ENCODE peak calls at places on chromosomes 1 and 21, in four cellular contexts. K is HL-60, A is K562, T is GM12891. N is an unnamed sample.

GRCh38 chr1:35062518-35063196 is 16.5 kb upstream of the ZMYM1 start:
- DNase-seq in K (peak; percentile 57), A (peak; percentile 35), T (no peak), N (peak; percentile 24)

GRCh38 chr1:248824701-248825100 is 1.0 kb downstream of the SH3BP5L start:
- DNase-seq in K (no peak), A (no peak), T (no peak), N (no peak)

GRCh38 chr21:37535130-37535529 is 168.6 kb downstream of the DYRK1A start:
- DNase-seq in K (no peak), A (no peak), T (no peak), N (no peak)

GRCh38 chr1:34858901-34859441 is 578 bp downstream of the SMIM12 start:
- DNase-seq in K (no peak), A (peak; percentile 34), T (peak; percentile 32), N (no peak)

GRCh38 chr1:162672678-162673259 is 40.5 kb downstream of the DDR2 start:
- DNase-seq in K (no peak), A (no peak), T (no peak), N (no peak)

GRCh38 chr1:208030320-208031091 is 119.6 kb upstream of the CD34 start:
- DNase-seq in K (no peak), A (no peak), T (no peak), N (no peak)

GRCh38 chr21:45598666-45599065 is 44.9 kb upstream of the PCBP3 start:
- DNase-seq in K (no peak), A (no peak), T (no peak), N (no peak)

GRCh38 chr1:59355361-59355760 is 58.5 kb downstream of the FGGY start:
- DNase-seq in K (no peak), A (no peak), T (no peak), N (no peak)

GRCh38 chr1:108041360-108042143 is 76.6 kb upstream of the VAV3 start:
- DNase-seq in K (no peak), A (no peak), T (no peak), N (no peak)

GRCh38 chr1:183764981-183765380 is 39.9 kb upstream of the RGL1 start:
- DNase-seq in K (no peak), A (no peak), T (no peak), N (no peak)

GRCh38 chr1:204449631-204450280 is 38.1 kb upstream of the PPP1R15B start:
- DNase-seq in K (no peak), A (no peak), T (no peak), N (no peak)

GRCh38 chr1:17316704-17317103 is 8.7 kb downstream of the PADI4 start:
- DNase-seq in K (no peak), A (no peak), T (no peak), N (no peak)

GRCh38 chr1:10320336-10320735 is 78.5 kb upstream of the PGD start:
- DNase-seq in K (no peak), A (no peak), T (no peak), N (no peak)

GRCh38 chr1:71930526-71930925 is 351.8 kb downstream of the NEGR1 start:
- DNase-seq in K (no peak), A (no peak), T (no peak), N (no peak)

GRCh38 chr1:111723091-111723806 is 15.9 kb downstream of the INKA2 start:
- DNase-seq in K (no peak), A (no peak), T (no peak), N (no peak)

DNA sequence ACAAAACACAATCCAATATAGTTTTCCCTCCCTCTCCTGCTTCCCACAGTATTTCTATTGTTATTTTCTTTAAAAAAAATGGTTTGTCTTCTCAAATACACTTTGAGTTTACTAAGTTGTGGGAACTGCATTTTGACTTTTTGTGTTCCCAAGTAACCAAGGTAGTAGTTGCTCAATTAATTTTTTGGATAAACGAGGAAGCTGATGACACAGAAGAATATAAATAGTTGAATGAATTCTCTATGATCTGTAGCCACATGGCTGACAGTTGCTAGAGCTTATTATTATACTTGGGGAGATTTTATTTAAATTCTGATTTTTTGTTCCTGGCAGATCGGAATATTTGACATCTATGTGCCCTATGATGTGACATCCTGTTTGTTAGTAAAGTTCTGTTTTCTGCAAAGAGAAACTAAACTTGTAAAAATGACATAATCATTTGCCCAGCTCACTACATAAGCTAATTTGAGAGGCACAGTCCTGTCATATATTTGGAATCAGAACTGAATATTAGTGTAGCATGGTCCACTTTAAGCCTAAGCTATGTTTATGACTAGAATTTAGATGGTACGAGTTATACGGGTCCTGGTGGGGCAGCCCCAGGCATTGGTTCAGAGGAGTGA is 9.7 kb upstream of the LYST start:
- DNase-seq in K (no peak), A (no peak), T (no peak), N (no peak)
- TF ChIP-seq SPI1 in K (no peak), A (no peak), T (no peak), N (no peak)

GRCh38 chr1:239858058-239858457 is 233.6 kb upstream of the FMN2 start:
- DNase-seq in K (peak; percentile 39), A (no peak), T (no peak), N (no peak)
- TF ChIP-seq SPI1 in K (no peak), A (no peak), T (no peak), N (no peak)

GRCh38 chr21:42238185-42238934 is 19.4 kb downstream of the ABCG1 start:
- DNase-seq in K (no peak), A (no peak), T (no peak), N (peak; percentile 57)
- TF ChIP-seq SPI1 in K (no peak), A (no peak), T (no peak), N (peak; percentile 14)

DNA sequence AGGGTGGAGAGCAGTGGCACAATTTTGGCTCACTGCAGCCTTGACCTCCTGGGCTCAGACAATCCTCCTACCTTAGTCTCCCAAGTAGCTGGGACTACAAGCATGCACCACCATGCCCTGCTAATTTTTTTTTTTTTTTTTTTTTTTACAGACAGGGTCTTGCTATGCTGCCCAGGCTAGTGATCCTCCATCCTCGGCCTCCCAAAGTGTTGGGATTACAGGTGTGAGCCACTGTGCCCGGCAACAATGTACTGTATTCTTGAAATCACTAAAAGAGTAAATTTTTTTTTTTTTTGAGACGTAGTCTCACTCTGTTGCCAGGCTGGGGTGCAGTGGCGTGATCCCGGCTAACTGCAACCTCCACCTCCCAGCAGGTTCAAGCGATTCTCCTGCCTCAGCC is 117.5 kb downstream of the SMYD2 start:
- DNase-seq in K (no peak), A (no peak), T (no peak), N (no peak)
- TF ChIP-seq SPI1 in K (no peak), A (no peak), T (no peak), N (no peak)

GRCh38 chr1:165539908-165540307 is 3.9 kb upstream of the LRRC52 start:
- DNase-seq in K (no peak), A (no peak), T (no peak), N (no peak)
- TF ChIP-seq SPI1 in K (no peak), A (no peak), T (no peak), N (no peak)